ENCODE peak calls at places on chromosomes 2 and 18, in four cellular contexts. H is A673, Z is dorsolateral prefrontal cortex, T is vagina. A is an unnamed sample.

GRCh38 chr2:12412898-12413305 is 303.8 kb upstream of the TRIB2 start:
- DNase-seq in H (peak), Z (no peak), T (no peak), A (peak)

GRCh38 chr2:10773841-10774341 is 38.7 kb downstream of the PDIA6 start:
- DNase-seq in Z (no peak), T (no peak), H (no peak), A (peak)

GRCh38 chr2:66437601-66438497 is 2.9 kb downstream of the MEIS1 start:
- DNase-seq in H (peak), Z (no peak), T (no peak), A (peak)

GRCh38 chr2:43035922-43036321 is 190.5 kb downstream of the ZFP36L2 start:
- DNase-seq in T (no peak), Z (no peak), H (no peak), A (no peak)

GRCh38 chr18:50099725-50100414 is 95.1 kb downstream of the MYO5B start:
- DNase-seq in Z (no peak), T (no peak), H (no peak), A (no peak)

GRCh38 chr2:103959174-103960125 is 894.5 kb upstream of the POU3F3 start:
- DNase-seq in T (no peak), Z (peak), H (peak), A (peak)

GRCh38 chr2:217755027-217755756 is 247.6 kb downstream of the TNS1 start:
- DNase-seq in T (no peak), H (no peak), Z (no peak), A (no peak)

GRCh38 chr2:11092693-11093335 is 62.5 kb upstream of the SLC66A3 start:
- DNase-seq in Z (no peak), H (no peak), T (peak), A (peak)

GRCh38 chr2:141015339-141016047 is 1115.3 kb downstream of the LRP1B start:
- DNase-seq in H (peak), Z (peak), T (no peak), A (peak)

GRCh38 chr2:220297093-220297492 is 669.7 kb downstream of the SLC4A3 start:
- DNase-seq in H (no peak), T (no peak), Z (no peak), A (no peak)

GRCh38 chr18:74715306-74715705 is 117.6 kb downstream of the ZNF407 start:
- DNase-seq in Z (peak), H (no peak), T (no peak), A (no peak)

GRCh38 chr2:134461511-134461910 is 207.6 kb downstream of the MGAT5 start:
- DNase-seq in H (no peak), Z (no peak), T (no peak), A (no peak)

GRCh38 chr2:30706534-30707303 is 100.5 kb downstream of the CAPN13 start:
- DNase-seq in T (peak), H (peak), Z (peak), A (peak)

GRCh38 chr2:168167511-168168263 is 79.7 kb downstream of the STK39 start:
- DNase-seq in Z (no peak), T (no peak), H (no peak), A (no peak)

GRCh38 chr2:138185827-138186226 is 221.6 kb downstream of the HNMT start:
- DNase-seq in H (no peak), T (no peak), Z (no peak), A (no peak)

GRCh38 chr2:85768713-85769112 is 14.9 kb downstream of the ATOH8 start:
- DNase-seq in T (no peak), Z (no peak), H (peak), A (no peak)

GRCh38 chr2:239692348-239692747 is 291.5 kb upstream of the HDAC4 start:
- DNase-seq in Z (peak), H (no peak), T (peak), A (no peak)

GRCh38 chr2:164840458-164840929 is 1.1 kb downstream of the COBLL1 start:
- DNase-seq in Z (no peak), H (peak), T (no peak), A (peak)

GRCh38 chr2:196046123-196046917 is 22.3 kb downstream of the DNAH7 start:
- DNase-seq in Z (no peak), H (no peak), T (no peak), A (no peak)

GRCh38 chr18:54223568-54224241 is 764 bp downstream of the MBD2 start:
- DNase-seq in T (no peak), H (peak), Z (peak), A (peak)

GRCh38 chr2:15271941-15272340 is 289.2 kb downstream of the NBAS start:
- DNase-seq in Z (no peak), H (no peak), T (no peak), A (no peak)

GRCh38 chr18:36099311-36099710 is 29.8 kb downstream of the SLC39A6 start:
- DNase-seq in H (no peak), T (no peak), Z (no peak), A (no peak)

GRCh38 chr2:136381722-136382633 is 264.0 kb upstream of the CXCR4 start:
- DNase-seq in H (no peak), Z (no peak), T (no peak), A (no peak)

GRCh38 chr2:22281033-22281432 is 1103.9 kb upstream of the KLHL29 start:
- DNase-seq in H (no peak), T (no peak), Z (peak), A (no peak)

GRCh38 chr2:36951574-36951973 is 14.8 kb downstream of the STRN start:
- DNase-seq in T (no peak), Z (no peak), H (peak), A (no peak)

GRCh38 chr18:55753643-55754255 is 165.8 kb upstream of the TCF4 start:
- DNase-seq in Z (no peak), T (no peak), H (no peak), A (no peak)

GRCh38 chr2:152594792-152595191 is 122.5 kb downstream of the PRPF40A start:
- DNase-seq in T (no peak), Z (no peak), H (no peak), A (no peak)

GRCh38 chr18:32093106-32093511 is 1.4 kb downstream of the RNF138 start:
- DNase-seq in T (no peak), H (peak), Z (no peak), A (peak)

GRCh38 chr2:138102664-138103063 is 138.4 kb downstream of the HNMT start:
- DNase-seq in T (no peak), H (no peak), Z (no peak), A (no peak)

GRCh38 chr2:154875999-154876398 is 177.5 kb downstream of the KCNJ3 start:
- DNase-seq in T (no peak), H (no peak), Z (no peak), A (no peak)

GRCh38 chr2:183078163-183078466 is 432 bp upstream of the DUSP19 start:
- DNase-seq in T (no peak), H (no peak), Z (no peak), A (no peak)

GRCh38 chr2:220227272-220227920 is 600.0 kb downstream of the SLC4A3 start:
- DNase-seq in T (no peak), H (no peak), Z (no peak), A (no peak)

GRCh38 chr2:96146881-96147592 is 1.8 kb upstream of the DUSP2 start:
- DNase-seq in H (no peak), T (no peak), Z (no peak), A (peak)

GRCh38 chr2:77228379-77228778 is 293.8 kb downstream of the LRRTM4 start:
- DNase-seq in T (no peak), Z (no peak), H (peak), A (no peak)

GRCh38 chr18:49487711-49488310 is 777 bp upstream of the C18orf32 start:
- DNase-seq in H (peak), Z (no peak), T (no peak), A (no peak)

GRCh38 chr2:44937688-44938240 is 3.7 kb upstream of the SIX3 start:
- DNase-seq in T (no peak), H (peak), Z (no peak), A (peak)

GRCh38 chr18:28087173-28087563 is 89.8 kb downstream of the CDH2 start:
- DNase-seq in Z (no peak), T (no peak), H (no peak), A (no peak)

GRCh38 chr18:48477353-48477752 is 61.5 kb upstream of the CTIF start:
- DNase-seq in T (no peak), Z (no peak), H (no peak), A (no peak)
- H3K27ac ChIP-seq in T (no peak), Z (no peak), H (no peak), A (no peak)

GRCh38 chr2:200476836-200477235 is 33.0 kb downstream of the KCTD18 start:
- DNase-seq in Z (no peak), H (no peak), T (no peak), A (no peak)
- H3K27ac ChIP-seq in Z (peak), H (no peak), T (peak), A (no peak)

GRCh38 chr2:120485096-120485495 is 139.2 kb downstream of the INHBB start:
- DNase-seq in T (no peak), H (no peak), Z (no peak), A (no peak)
- H3K27ac ChIP-seq in T (no peak), H (no peak), Z (no peak), A (no peak)

GRCh38 chr2:6820236-6820635 is 45.5 kb downstream of the CMPK2 start:
- DNase-seq in H (no peak), Z (no peak), T (no peak), A (no peak)

GRCh38 chr2:6823111-6823510 is 42.6 kb downstream of the CMPK2 start:
- DNase-seq in H (no peak), T (no peak), Z (no peak), A (no peak)

GRCh38 chr2:6822394-6822793 is 43.3 kb downstream of the CMPK2 start:
- DNase-seq in T (no peak), H (no peak), Z (no peak), A (no peak)

GRCh38 chr2:6824962-6825361 is 40.7 kb downstream of the CMPK2 start:
- DNase-seq in T (no peak), Z (no peak), H (no peak), A (peak)

GRCh38 chr2:6820903-6821584 is 44.7 kb downstream of the CMPK2 start:
- DNase-seq in H (no peak), T (no peak), Z (no peak), A (no peak)
- H3K27ac ChIP-seq in H (no peak), T (no peak), Z (no peak), A (no peak)

GRCh38 chr2:3399403-3399802 is 19.9 kb downstream of the TRAPPC12 start:
- DNase-seq in T (no peak), H (no peak), Z (no peak), A (no peak)
- H3K27ac ChIP-seq in T (no peak), H (no peak), Z (peak), A (no peak)

GRCh38 chr18:9808190-9808529 is 77.6 kb upstream of the TXNDC2 start:
- DNase-seq in Z (no peak), H (peak), T (no peak), A (no peak)
- H3K27ac ChIP-seq in Z (peak), H (no peak), T (peak), A (no peak)

DNA sequence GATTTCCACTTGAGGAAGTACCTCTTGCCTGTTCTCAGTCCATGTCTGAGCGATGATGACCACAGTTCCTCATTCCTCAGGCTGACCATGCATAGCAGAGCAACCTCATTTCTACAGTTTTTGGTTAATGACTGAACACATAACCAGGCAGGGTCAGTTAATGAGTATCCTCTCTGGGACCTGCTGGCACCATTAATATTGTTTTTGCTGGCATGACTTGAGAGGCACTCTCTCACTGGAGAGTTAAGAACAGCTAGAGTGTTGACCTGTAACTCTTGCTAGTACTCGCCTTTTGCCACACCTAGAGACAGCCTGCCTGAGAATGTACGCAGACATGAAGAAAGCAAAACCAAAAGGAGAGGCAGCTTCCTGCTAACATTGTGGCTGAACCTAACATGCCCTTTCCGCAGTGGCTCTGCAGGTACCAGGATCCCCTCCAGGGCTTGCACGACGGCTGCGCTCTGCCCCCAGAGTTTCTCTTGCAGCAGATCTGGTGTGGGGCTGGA is 23.9 kb downstream of the PECR start:
- DNase-seq in T (no peak), H (no peak), Z (no peak), A (no peak)
- H3K27ac ChIP-seq in T (no peak), H (no peak), Z (no peak), A (no peak)

GRCh38 chr2:46645681-46646162 is 166.4 kb downstream of the TMEM247 start:
- DNase-seq in Z (no peak), T (no peak), H (peak), A (no peak)
- H3K27ac ChIP-seq in Z (no peak), T (peak), H (peak), A (no peak)

GRCh38 chr2:19458604-19459003 is 100.2 kb upstream of the OSR1 start:
- DNase-seq in H (no peak), Z (no peak), T (no peak), A (no peak)

GRCh38 chr2:19462228-19462627 is 103.8 kb upstream of the OSR1 start:
- DNase-seq in T (no peak), Z (no peak), H (no peak), A (no peak)

GRCh38 chr2:19460761-19461160 is 102.3 kb upstream of the OSR1 start:
- DNase-seq in H (no peak), Z (no peak), T (no peak), A (no peak)

GRCh38 chr2:19457809-19458208 is 99.4 kb upstream of the OSR1 start:
- DNase-seq in H (no peak), Z (no peak), T (no peak), A (no peak)

GRCh38 chr2:19461504-19461903 is 103.1 kb upstream of the OSR1 start:
- DNase-seq in T (no peak), Z (no peak), H (no peak), A (no peak)
- H3K27ac ChIP-seq in T (no peak), Z (no peak), H (no peak), A (no peak)

GRCh38 chr18:45109271-45109670 is 428.6 kb downstream of the SETBP1 start:
- DNase-seq in Z (no peak), T (no peak), H (no peak), A (no peak)

GRCh38 chr18:45110577-45111506 is 430.2 kb downstream of the SETBP1 start:
- DNase-seq in H (no peak), Z (peak), T (no peak), A (no peak)

GRCh38 chr18:45106331-45106774 is 425.7 kb downstream of the SETBP1 start:
- DNase-seq in H (no peak), Z (no peak), T (no peak), A (no peak)

GRCh38 chr18:45107425-45107824 is 426.7 kb downstream of the SETBP1 start:
- DNase-seq in H (no peak), Z (no peak), T (no peak), A (no peak)

DNA sequence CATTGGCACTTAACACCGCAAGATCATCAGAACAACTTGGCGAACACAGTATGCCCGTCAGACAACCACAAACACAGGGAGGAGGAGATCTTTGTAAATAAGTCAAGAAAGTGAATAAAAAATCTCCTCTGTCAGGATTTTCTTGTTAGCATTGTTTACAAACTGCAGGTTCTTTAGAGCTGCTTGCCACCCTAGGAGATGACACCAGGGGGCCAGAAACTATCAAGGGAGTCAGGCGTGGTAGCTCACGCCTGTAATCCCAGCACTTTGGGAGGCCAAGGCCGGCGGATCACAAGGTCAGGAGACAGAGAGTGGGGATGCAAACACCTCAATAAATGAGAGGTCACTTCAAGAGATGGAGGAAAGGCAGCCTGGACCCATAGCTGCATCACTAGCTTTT is 428.1 kb downstream of the SETBP1 start:
- DNase-seq in T (no peak), H (no peak), Z (no peak), A (peak)
- H3K27ac ChIP-seq in T (no peak), H (no peak), Z (no peak), A (no peak)

A was measured in mesendoderm.